ENCODE peak calls at places on chromosome 5, in eight cellular contexts. J is GM23338, P is HCT116, V is adipocyte, C is prostate gland, G is H1, E is NT2/D1, N is transverse colon. B is an unnamed sample. For H3K4me1, the result is how much of the 10 kb centered on the place peaks cover.

GRCh38 chr5:75992677-75993582 is 90.3 kb upstream of the SV2C start:
- DNase-seq in G (no peak), P (no peak), V (no peak), C (no peak), J (no peak), E (no peak), N (no peak), B (no peak)

GRCh38 chr5:148924817-148925216 is 98.4 kb downstream of the ADRB2 start:
- DNase-seq in E (no peak), P (no peak), N (peak), C (no peak), J (no peak), V (no peak), G (no peak), B (no peak)

GRCh38 chr5:115460476-115460875 is 84.1 kb downstream of the FEM1C start:
- DNase-seq in E (no peak), J (no peak), P (peak), G (no peak), C (no peak), N (no peak), V (peak), B (no peak)

GRCh38 chr5:58263291-58263690 is 196.6 kb downstream of the PLK2 start:
- DNase-seq in E (no peak), J (no peak), N (no peak), V (no peak), C (no peak), G (no peak), P (no peak), B (no peak)

GRCh38 chr5:132073231-132074013 is at the start of gene CSF2:
- DNase-seq in P (no peak), E (no peak), V (no peak), J (no peak), C (no peak), N (no peak), G (no peak), B (no peak)

GRCh38 chr5:149320791-149321330 is 24.4 kb upstream of the GRPEL2 start:
- DNase-seq in P (peak), N (peak), E (peak), J (peak), C (peak), V (peak), G (no peak), B (peak)

GRCh38 chr5:72600401-72600981 is 93.3 kb upstream of the ZNF366 start:
- DNase-seq in E (no peak), P (peak), V (peak), G (no peak), J (no peak), C (no peak), N (peak), B (no peak)

GRCh38 chr5:171520300-171521170 is 101.1 kb downstream of the FGF18 start:
- DNase-seq in C (no peak), P (no peak), N (peak), J (peak), G (peak), E (peak), V (peak), B (no peak)

GRCh38 chr5:162684145-162684544 is 616.6 kb downstream of the GABRG2 start:
- DNase-seq in E (no peak), G (no peak), P (no peak), C (no peak), V (no peak), J (no peak), N (no peak), B (no peak)

GRCh38 chr5:128844354-128844923 is 120.8 kb upstream of the SLC27A6 start:
- DNase-seq in G (no peak), E (peak), C (no peak), P (no peak), J (peak), N (no peak), V (peak), B (no peak)

GRCh38 chr5:108728566-108729305 is 19.0 kb upstream of the FER start:
- DNase-seq in G (no peak), P (no peak), V (no peak), E (no peak), J (peak), N (no peak), C (no peak), B (no peak)

GRCh38 chr5:76990899-76991475 is 38.1 kb downstream of the CRHBP start:
- DNase-seq in V (no peak), C (no peak), N (no peak), J (no peak), P (no peak), G (no peak), E (no peak), B (no peak)

GRCh38 chr5:1723476-1723875 is 76.2 kb downstream of the MRPL36 start:
- DNase-seq in P (no peak), G (no peak), V (no peak), J (no peak), N (no peak), C (no peak), E (no peak), B (no peak)

GRCh38 chr5:94181940-94182339 is 436.5 kb downstream of the KIAA0825 start:
- DNase-seq in P (peak), C (no peak), G (no peak), J (peak), V (no peak), N (no peak), E (peak), B (peak)

DNA sequence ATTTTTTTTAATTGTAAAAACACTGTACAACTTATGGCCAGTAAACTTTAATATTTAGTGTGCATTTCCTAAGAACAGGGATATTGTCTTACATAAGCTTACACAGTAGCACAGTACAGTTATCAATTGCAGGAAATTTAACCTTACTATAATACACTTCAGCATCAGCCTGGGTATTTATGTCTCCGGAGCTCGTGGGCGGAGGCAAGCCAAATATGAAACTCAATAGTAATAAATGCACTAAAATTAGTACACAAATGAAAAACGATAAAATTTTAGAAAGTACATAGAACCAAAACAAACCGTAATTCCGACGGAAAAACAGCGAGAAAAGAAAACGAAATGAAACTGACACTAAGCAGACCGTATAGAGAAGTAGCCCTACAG is 91.2 kb downstream of the ANXA2R start:
- DNase-seq in N (no peak), V (no peak), C (no peak), G (no peak), P (no peak), J (no peak), E (no peak), B (no peak)
- H3K4me3 ChIP-seq in N (peak), V (peak), C (no peak), G (no peak), P (no peak), J (no peak), E (no peak), B (peak)

GRCh38 chr5:36153727-36154126 is 1.8 kb downstream of the SKP2 start:
- DNase-seq in J (no peak), G (no peak), V (no peak), N (no peak), P (no peak), E (no peak), C (no peak), B (no peak)

GRCh38 chr5:36153299-36153677 is 1.4 kb downstream of the SKP2 start:
- DNase-seq in P (no peak), N (no peak), C (no peak), E (no peak), V (no peak), G (no peak), J (no peak), B (no peak)

GRCh38 chr5:36150676-36151433 is 832 bp downstream of the LMBRD2 start:
- DNase-seq in V (peak), P (peak), E (peak), G (no peak), C (no peak), N (peak), J (peak), B (peak)

GRCh38 chr5:36152324-36153298 is 700 bp downstream of the SKP2 start:
- DNase-seq in J (peak), V (peak), P (no peak), N (no peak), C (no peak), E (no peak), G (no peak), B (peak)

GRCh38 chr5:36151434-36152323 is at the start of the genes LMBRD2 and SKP2:
- DNase-seq in C (peak), N (peak), G (peak), E (peak), P (peak), J (peak), V (peak), B (peak)
- H3K4me1 ChIP-seq in C (under half), N (under half), G (under half), E (under half), P (under half), J (under half), V (under half), B (under half)

GRCh38 chr5:142645456-142645855 is 40.4 kb downstream of the FGF1 start:
- DNase-seq in E (no peak), N (no peak), J (no peak), V (no peak), G (no peak), P (no peak), C (no peak), B (no peak)
- H3K4me3 ChIP-seq in E (no peak), N (no peak), J (no peak), V (peak), G (no peak), P (peak), C (no peak), B (no peak)

GRCh38 chr5:96961053-96961452 is 25.2 kb downstream of the LNPEP start:
- DNase-seq in J (no peak), E (no peak), G (no peak), P (no peak), V (no peak), N (no peak), C (no peak), B (no peak)
- H3K4me1 ChIP-seq in J (under half), E (under half), G (under half), P (under half), V (half or more), N (under half), C (under half), B (under half)

GRCh38 chr5:156934450-156935211 is 28.4 kb downstream of the TIMD4 start:
- DNase-seq in N (peak), E (no peak), G (no peak), C (no peak), J (peak), V (peak), P (peak), B (peak)
- H3K4me3 ChIP-seq in N (no peak), E (no peak), G (no peak), C (no peak), J (no peak), V (no peak), P (no peak), B (no peak)

GRCh38 chr5:106940986-106941385 is 729.8 kb downstream of the EFNA5 start:
- DNase-seq in G (no peak), V (peak), J (no peak), E (no peak), P (no peak), C (no peak), N (no peak), B (no peak)
- H3K4me1 ChIP-seq in G (under half), V (under half), J (under half), E (under half), P (under half), C (under half), N (under half), B (under half)

GRCh38 chr5:175795959-175796358 is 75.4 kb upstream of the CPLX2 start:
- DNase-seq in J (no peak), E (no peak), C (no peak), V (no peak), P (no peak), G (no peak), N (no peak), B (no peak)

GRCh38 chr5:175796536-175797499 is 74.6 kb upstream of the CPLX2 start:
- DNase-seq in J (peak), E (peak), N (peak), G (peak), P (peak), C (peak), V (peak), B (peak)

GRCh38 chr5:175798626-175799025 is 72.8 kb upstream of the CPLX2 start:
- DNase-seq in E (no peak), G (no peak), N (no peak), J (no peak), C (no peak), P (no peak), V (no peak), B (no peak)

GRCh38 chr5:175800656-175801081 is 70.7 kb upstream of the CPLX2 start:
- DNase-seq in E (no peak), C (no peak), P (no peak), N (no peak), G (no peak), J (no peak), V (no peak), B (no peak)

GRCh38 chr5:175797521-175798038 is 73.8 kb upstream of the CPLX2 start:
- DNase-seq in J (peak), E (peak), C (no peak), N (no peak), G (peak), P (no peak), V (no peak), B (peak)
- H3K4me3 ChIP-seq in J (peak), E (peak), C (no peak), N (no peak), G (peak), P (no peak), V (peak), B (peak)

DNA sequence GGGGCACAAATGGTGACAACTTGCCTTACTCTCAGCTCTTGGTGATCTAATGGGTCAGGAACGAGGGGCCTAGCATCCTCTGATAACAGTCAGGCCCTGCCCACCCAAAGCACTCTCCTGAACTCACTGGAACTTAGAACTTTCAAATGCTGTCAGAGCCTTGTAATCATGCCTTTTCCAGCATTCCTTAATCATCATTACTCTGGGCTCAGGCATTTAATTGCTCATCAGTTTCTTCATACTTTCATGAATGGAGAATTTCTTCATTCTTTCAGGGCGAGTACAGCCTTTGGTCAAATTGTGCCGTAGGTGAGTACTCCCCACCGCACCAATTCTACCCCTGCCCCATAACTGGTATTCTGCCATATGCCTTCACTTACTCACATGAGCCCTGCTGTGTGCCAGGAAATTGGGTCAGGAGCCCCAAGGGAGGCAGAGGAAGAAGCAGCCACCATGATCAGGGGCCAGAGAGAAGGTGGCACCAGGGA is 30.2 kb upstream of the DUSP1 start:
- DNase-seq in E (no peak), C (no peak), G (no peak), J (no peak), N (no peak), V (peak), P (no peak), B (no peak)
- H3K4me1 ChIP-seq in E (under half), C (under half), G (under half), J (under half), N (under half), V (half or more), P (under half), B (under half)

GRCh38 chr5:41335596-41335995 is 122.3 kb upstream of the C6 start:
- DNase-seq in P (no peak), G (no peak), N (no peak), J (no peak), V (no peak), C (no peak), E (no peak), B (no peak)

GRCh38 chr5:41336471-41336870 is 123.1 kb upstream of the C6 start:
- DNase-seq in C (no peak), E (no peak), G (no peak), N (no peak), J (peak), P (no peak), V (no peak), B (no peak)

GRCh38 chr5:41334758-41335157 is 121.4 kb upstream of the C6 start:
- DNase-seq in J (peak), V (peak), E (no peak), P (no peak), G (peak), C (no peak), N (no peak), B (no peak)

GRCh38 chr5:41337240-41337639 is 123.9 kb upstream of the C6 start:
- DNase-seq in G (no peak), J (no peak), V (no peak), N (no peak), C (no peak), E (no peak), P (no peak), B (no peak)

DNA sequence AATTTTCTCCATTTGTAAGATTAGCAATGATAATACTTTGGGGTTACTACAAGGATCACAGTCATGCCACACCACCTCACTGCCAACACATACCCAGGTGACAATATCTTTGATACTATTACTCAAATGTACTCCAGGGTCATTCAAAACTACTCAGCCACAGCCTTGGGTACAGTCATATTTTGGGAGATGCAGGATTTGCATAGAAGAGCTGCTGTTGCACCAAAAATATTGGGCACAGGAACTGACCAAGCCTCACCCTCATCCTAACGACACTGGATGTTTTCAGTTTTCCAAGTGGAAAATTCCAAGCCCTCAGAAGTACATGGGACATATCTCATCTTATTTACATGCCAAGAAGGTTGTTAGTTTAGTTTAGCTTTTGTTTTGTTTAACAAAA is 120.9 kb upstream of the C6 start:
- DNase-seq in P (no peak), J (no peak), N (no peak), E (no peak), V (peak), C (no peak), G (no peak), B (no peak)
- H3K4me3 ChIP-seq in P (no peak), J (no peak), N (no peak), E (no peak), V (peak), C (no peak), G (no peak), B (no peak)